ENCODE peak calls at places on chromosomes 4 and X, in four cellular contexts. B is SK-N-SH, W is K562, U is GM12878. I is an unnamed sample.

GRCh38 chrX:17022205-17022604 is 75.7 kb downstream of the REPS2 start:
- DNase-seq in W (no peak), B (no peak), U (no peak), I (no peak)

GRCh38 chrX:69556094-69557011 is 52.2 kb downstream of the NALF2 start:
- DNase-seq in B (no peak), W (peak), U (no peak), I (peak)

GRCh38 chr4:55143858-55144257 is 18.5 kb upstream of the KDR start:
- DNase-seq in W (no peak), U (no peak), B (no peak), I (no peak)

GRCh38 chr4:73684097-73684496 is 56.3 kb upstream of the CXCL8 start:
- DNase-seq in W (no peak), U (no peak), B (no peak), I (peak)

GRCh38 chr4:152735302-152735917 is 44.1 kb downstream of the TIGD4 start:
- DNase-seq in U (peak), W (peak), B (peak), I (no peak)

GRCh38 chrX:23317799-23318724 is 16.6 kb upstream of the PTCHD1 start:
- DNase-seq in B (peak), U (no peak), W (peak), I (peak)

GRCh38 chrX:103776586-103776985 is at the start of gene PLP1:
- DNase-seq in U (no peak), B (no peak), W (no peak), I (no peak)

GRCh38 chr4:69818060-69818639 is 41.8 kb downstream of the SULT1E1 start:
- DNase-seq in W (no peak), U (no peak), B (no peak), I (no peak)

GRCh38 chr4:148634476-148634875 is 192.3 kb upstream of the NR3C2 start:
- DNase-seq in B (no peak), W (no peak), U (no peak), I (no peak)

GRCh38 chrX:23513121-23513520 is 154.2 kb upstream of the PRDX4 start:
- DNase-seq in U (no peak), B (no peak), W (no peak), I (no peak)

GRCh38 chr4:25786497-25787065 is 76.2 kb downstream of the SEL1L3 start:
- DNase-seq in U (no peak), W (no peak), B (no peak), I (no peak)

GRCh38 chr4:36111180-36111579 is 133.1 kb downstream of the ARAP2 start:
- DNase-seq in W (no peak), B (no peak), U (no peak), I (no peak)

GRCh38 chrX:16125520-16126149 is 2.3 kb downstream of the GRPR start:
- DNase-seq in B (no peak), U (no peak), W (no peak), I (no peak)

GRCh38 chr4:37825943-37826281 is 574 bp upstream of the PGM2 start:
- DNase-seq in W (peak), U (no peak), B (peak), I (no peak)

GRCh38 chr4:171876636-171877035 is 63.4 kb downstream of the GALNTL6 start:
- DNase-seq in W (no peak), B (no peak), U (no peak), I (no peak)

GRCh38 chr4:101068115-101068514 is 279.2 kb downstream of the PPP3CA start:
- DNase-seq in W (no peak), U (no peak), B (no peak), I (no peak)

GRCh38 chr4:126955292-126956191 is 677.2 kb upstream of the INTU start:
- DNase-seq in B (peak), W (peak), U (no peak), I (peak)

GRCh38 chr4:13329340-13329850 is 154.7 kb downstream of the RAB28 start:
- DNase-seq in B (no peak), W (no peak), U (no peak), I (no peak)

GRCh38 chrX:45264865-45265264 is 64.2 kb upstream of the DIPK2B start:
- DNase-seq in B (peak), W (no peak), U (no peak), I (no peak)

GRCh38 chr4:163544407-163545038 is 50.0 kb downstream of the TMA16 start:
- DNase-seq in B (peak), W (peak), U (no peak), I (peak)

GRCh38 chrX:109943092-109943739 is 59.7 kb upstream of the TMEM164 start:
- DNase-seq in U (no peak), B (no peak), W (peak), I (no peak)

GRCh38 chr4:30720656-30721352 is 635 bp downstream of the PCDH7 start:
- DNase-seq in W (no peak), U (no peak), B (peak), I (peak)

GRCh38 chr4:158043971-158044618 is 128.7 kb downstream of the GASK1B start:
- DNase-seq in W (no peak), B (no peak), U (no peak), I (no peak)

GRCh38 chr4:53786632-53787031 is 195.3 kb upstream of the LNX1 start:
- DNase-seq in B (no peak), W (no peak), U (no peak), I (no peak)

GRCh38 chr4:1195109-1195671 is 22.8 kb upstream of the SPON2 start:
- DNase-seq in W (no peak), U (no peak), B (peak), I (peak)

GRCh38 chrX:108167211-108167872 is 75.8 kb downstream of the ATG4A start:
- DNase-seq in B (no peak), U (no peak), W (no peak), I (no peak)

GRCh38 chr4:127355738-127356137 is 277.0 kb upstream of the INTU start:
- DNase-seq in U (no peak), W (no peak), B (no peak), I (no peak)

GRCh38 chr4:10089346-10089745 is 27.3 kb downstream of the WDR1 start:
- DNase-seq in B (no peak), U (no peak), W (no peak), I (peak)

GRCh38 chr4:81565137-81565870 is 93.6 kb upstream of the RASGEF1B start:
- DNase-seq in U (no peak), B (no peak), W (no peak), I (no peak)

GRCh38 chr4:173539986-173540385 is 10.0 kb upstream of the HAND2 start:
- DNase-seq in B (no peak), U (no peak), W (no peak), I (no peak)
- TF ChIP-seq USF1 in B (no peak), U (no peak), W (no peak), I (no peak)

DNA sequence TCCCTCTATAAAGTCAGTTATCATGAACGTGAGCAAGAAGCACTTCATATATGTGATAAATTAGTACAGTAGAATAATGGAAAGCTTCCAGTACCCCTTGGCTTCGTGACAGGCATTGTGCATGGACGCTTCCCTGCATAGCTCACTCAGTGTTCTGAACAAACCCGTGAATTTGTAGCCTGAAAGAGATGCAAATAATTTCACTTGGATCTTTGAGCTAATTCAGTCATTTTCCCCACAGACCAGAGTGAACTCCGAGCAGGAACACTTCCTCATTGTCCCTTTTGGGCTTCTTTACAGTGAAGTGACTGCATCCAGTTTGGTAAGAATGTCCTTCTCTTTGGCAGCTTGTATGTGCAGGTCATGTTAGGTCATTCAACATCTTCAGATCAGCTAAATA is 50.1 kb downstream of the ADD1 start:
- DNase-seq in B (no peak), W (no peak), U (no peak), I (no peak)
- TF ChIP-seq USF1 in B (no peak), W (no peak), U (no peak), I (no peak)

GRCh38 chrX:71622347-71623104 is 4.2 kb upstream of the CXCR3 start:
- DNase-seq in U (peak), W (peak), B (peak), I (peak)
- TF ChIP-seq USF1 in U (no peak), W (no peak), B (no peak), I (no peak)

DNA sequence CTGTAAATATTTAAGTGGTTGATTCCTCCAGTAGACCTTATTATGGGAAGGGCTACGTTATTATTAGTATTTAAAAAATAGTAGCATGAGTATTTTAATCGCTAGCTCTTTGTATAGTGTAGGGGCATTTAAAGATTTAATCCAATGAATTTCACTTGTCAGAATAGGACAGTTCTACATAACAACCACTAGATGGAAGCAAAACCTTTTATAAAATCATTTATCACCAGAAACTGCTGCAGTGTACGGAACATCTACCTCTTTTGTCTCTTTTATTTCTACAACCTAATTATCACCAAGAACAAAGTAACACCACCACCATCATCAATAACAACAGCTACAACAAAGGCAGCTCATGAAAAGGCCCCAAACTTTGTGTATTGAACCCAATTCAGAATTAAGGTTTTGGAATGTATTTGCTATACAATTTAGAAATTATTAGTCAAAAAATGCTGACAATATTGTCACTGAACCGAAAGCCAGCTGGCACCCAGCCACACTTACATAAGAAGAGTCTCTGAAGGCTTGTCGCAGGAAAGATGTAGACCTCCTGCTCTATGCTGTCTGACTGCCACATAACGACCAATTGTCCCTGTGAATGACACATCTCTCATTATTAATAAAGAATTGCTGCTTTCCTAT is 260.9 kb upstream of the RPS6KA3 start:
- DNase-seq in W (peak), U (no peak), B (peak), I (no peak)
- TF ChIP-seq USF1 in W (no peak), U (no peak), B (no peak), I (no peak)

DNA sequence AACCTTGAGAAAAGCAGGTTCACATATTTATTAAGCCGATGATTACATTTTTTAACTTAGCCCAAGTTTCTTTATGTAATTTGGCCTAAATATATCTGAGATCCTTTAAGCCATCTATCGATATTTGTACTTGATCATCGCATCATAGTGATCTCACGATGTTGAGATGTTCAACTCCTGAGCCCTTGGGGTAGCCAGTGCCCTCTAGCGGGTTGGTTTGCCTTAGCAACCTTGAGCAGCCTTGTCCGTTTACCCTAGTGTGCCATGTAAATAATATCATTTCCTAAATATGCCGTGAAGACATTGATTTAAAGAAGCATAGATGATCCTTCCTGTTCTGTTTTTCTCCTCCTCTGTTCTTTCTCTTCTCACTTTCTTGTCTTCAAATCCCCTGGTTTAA is 432.2 kb downstream of the RPA4 start:
- DNase-seq in B (no peak), W (peak), U (no peak), I (peak)
- TF ChIP-seq USF1 in B (no peak), W (no peak), U (no peak), I (no peak)

DNA sequence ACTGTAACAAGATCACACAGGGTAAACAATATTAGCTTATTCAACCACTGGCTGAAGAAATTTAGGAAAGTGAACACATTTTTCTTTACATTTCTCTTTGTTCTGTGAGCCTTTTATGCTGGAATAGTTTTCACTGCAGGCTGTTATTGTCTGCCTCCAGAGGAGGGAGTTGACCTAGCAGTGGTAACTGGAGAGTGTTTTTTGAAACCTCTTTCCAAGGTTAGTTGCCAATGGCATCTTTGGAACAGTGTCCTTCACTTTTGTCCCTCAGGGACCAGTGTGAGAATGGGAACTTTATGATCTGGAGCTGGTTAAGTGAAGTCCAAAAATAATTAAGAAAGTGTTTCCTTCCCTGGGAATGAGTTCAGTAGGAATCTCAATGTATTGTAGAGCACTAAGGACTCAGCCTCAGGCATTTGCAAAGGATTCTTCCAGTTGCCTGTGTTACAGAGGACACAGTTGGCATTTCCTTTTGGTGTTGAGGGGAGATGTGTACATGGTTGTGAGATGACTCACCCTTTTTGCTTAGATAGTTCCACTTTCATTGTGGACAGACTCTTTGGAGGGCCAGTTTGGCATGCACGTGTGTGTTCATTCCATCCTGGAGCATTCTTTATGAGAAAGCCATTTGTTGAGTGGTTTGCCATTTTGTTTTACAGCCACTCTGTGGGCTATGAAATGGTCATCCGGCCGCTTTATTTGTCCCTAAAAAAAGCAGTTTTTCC is 61.3 kb downstream of the AR start:
- DNase-seq in U (no peak), B (no peak), W (no peak), I (no peak)
- TF ChIP-seq USF1 in U (no peak), B (no peak), W (no peak), I (no peak)

GRCh38 chrX:123626962-123627361 is 105.9 kb downstream of the THOC2 start:
- DNase-seq in W (no peak), B (no peak), U (no peak), I (no peak)
- TF ChIP-seq USF1 in W (no peak), B (no peak), U (no peak), I (no peak)

I was measured in WTC11.